ENCODE peak calls at places on chromosomes 12 and 14, in nine cellular contexts. S is HAP-1, V is NCI-H2029 treated with DMSO at 0.1 percent for 48 hours, K is mesendoderm, L is progenitor cell of endocrine pancreas, O is fibroblast of mammary gland, J is SK-N-DZ, B is anterior cingulate cortex, D is DMS 273 treated with DMSO at 0.1 percent for 48 hours. Z is an unnamed sample.

GRCh38 chr12:123499332-123499731 is 34.2 kb downstream of the RILPL1 start:
- DNase-seq in S (no peak), V (no peak), K (no peak), L (no peak), O (no peak), J (no peak), B (no peak), D (no peak), Z (no peak)

GRCh38 chr12:124994435-124994975 is 1.1 kb downstream of the BRI3BP start:
- DNase-seq in S (peak; percentile 37), V (no peak), K (peak; percentile 46), L (no peak), O (no peak), J (no peak), B (peak; percentile 9), D (no peak), Z (no peak)

GRCh38 chr14:33332497-33332896 is 393.8 kb downstream of the NPAS3 start:
- DNase-seq in S (no peak), V (no peak), K (no peak), L (no peak), O (no peak), J (no peak), B (peak; percentile 24), D (no peak), Z (peak; percentile 91)

GRCh38 chr12:110316861-110317260 is 35.8 kb downstream of the ATP2A2 start:
- DNase-seq in S (no peak), V (no peak), K (no peak), L (no peak), O (peak; percentile 88), J (no peak), B (no peak), D (no peak), Z (no peak)

GRCh38 chr12:6224550-6224949 is 24.4 kb downstream of the CD9 start:
- DNase-seq in S (no peak), V (no peak), K (no peak), L (no peak), O (peak; percentile 54), J (no peak), B (peak; percentile 62), D (no peak), Z (peak; percentile 93)

GRCh38 chr12:47698631-47699030 is 7.2 kb downstream of the RPAP3 start:
- DNase-seq in S (no peak), V (no peak), K (no peak), L (no peak), O (no peak), J (no peak), B (no peak), D (no peak), Z (no peak)

GRCh38 chr14:23551266-23552028 is at the start of gene ZFHX2:
- DNase-seq in S (peak; percentile 96), V (peak; percentile 100), K (peak; percentile 93), L (peak; percentile 93), O (peak; percentile 37), J (peak; percentile 95), B (peak; percentile 88), D (peak; percentile 58), Z (peak; percentile 89)

GRCh38 chr14:20757963-20758362 is 10.2 kb upstream of the EDDM3B start:
- DNase-seq in S (peak; percentile 11), V (no peak), K (peak; percentile 51), L (no peak), O (no peak), J (no peak), B (no peak), D (no peak), Z (peak; percentile 40)

GRCh38 chr14:59275668-59276067 is 87.2 kb downstream of the DAAM1 start:
- DNase-seq in S (no peak), V (peak; percentile 24), K (no peak), L (no peak), O (peak; percentile 94), J (no peak), B (no peak), D (no peak), Z (no peak)

GRCh38 chr14:69582207-69582606 is 7.5 kb upstream of the CCDC177 start:
- DNase-seq in S (no peak), V (no peak), K (no peak), L (no peak), O (peak; percentile 82), J (no peak), B (no peak), D (no peak), Z (no peak)

GRCh38 chr14:99807413-99808132 is 14.4 kb downstream of the EML1 start:
- DNase-seq in S (no peak), V (no peak), K (peak; percentile 62), L (no peak), O (peak; percentile 62), J (no peak), B (no peak), D (no peak), Z (no peak)

GRCh38 chr14:91186515-91187066 is 57.9 kb downstream of the GPR68 start:
- DNase-seq in S (no peak), V (no peak), K (no peak), L (no peak), O (peak; percentile 47), J (no peak), B (no peak), D (no peak), Z (no peak)

GRCh38 chr12:4867384-4867783 is 42.3 kb upstream of the KCNA1 start:
- DNase-seq in S (no peak), V (no peak), K (no peak), L (no peak), O (no peak), J (no peak), B (no peak), D (no peak), Z (no peak)

GRCh38 chr14:75497191-75497590 is 25.1 kb upstream of the BATF start:
- DNase-seq in S (no peak), V (no peak), K (no peak), L (no peak), O (no peak), J (no peak), B (no peak), D (no peak), Z (no peak)

GRCh38 chr12:42862055-42862454 is 272.5 kb upstream of the PRICKLE1 start:
- DNase-seq in S (no peak), V (no peak), K (peak; percentile 42), L (no peak), O (no peak), J (no peak), B (no peak), D (no peak), Z (no peak)

GRCh38 chr14:103526247-103526913 is 2.6 kb upstream of the TRMT61A start:
- DNase-seq in S (no peak), V (no peak), K (no peak), L (no peak), O (no peak), J (no peak), B (no peak), D (no peak), Z (no peak)

GRCh38 chr12:49619286-49619685 is 4.1 kb upstream of the PRPF40B start:
- DNase-seq in S (no peak), V (no peak), K (no peak), L (no peak), O (no peak), J (no peak), B (no peak), D (no peak), Z (no peak)

GRCh38 chr12:12467701-12468218 is 94.9 kb downstream of the DUSP16 start:
- DNase-seq in S (no peak), V (peak; percentile 41), K (no peak), L (no peak), O (no peak), J (no peak), B (peak; percentile 41), D (no peak), Z (peak; percentile 60)

GRCh38 chr12:56220611-56221232 is 1.0 kb downstream of the RNF41 start:
- DNase-seq in S (peak; percentile 27), V (no peak), K (peak; percentile 56), L (no peak), O (peak; percentile 42), J (no peak), B (no peak), D (no peak), Z (peak; percentile 46)

GRCh38 chr12:740921-741320 is 11.5 kb upstream of the WNK1 start:
- DNase-seq in S (no peak), V (no peak), K (peak; percentile 89), L (no peak), O (no peak), J (no peak), B (no peak), D (no peak), Z (no peak)

GRCh38 chr12:132503611-132504204 is 13.8 kb downstream of the FBRSL1 start:
- DNase-seq in S (no peak), V (no peak), K (no peak), L (no peak), O (peak; percentile 73), J (no peak), B (no peak), D (no peak), Z (no peak)

GRCh38 chr12:103470664-103471063 is 25.1 kb downstream of the C12orf42 start:
- DNase-seq in S (no peak), V (no peak), K (peak; percentile 7), L (no peak), O (peak; percentile 0), J (no peak), B (no peak), D (no peak), Z (no peak)

GRCh38 chr12:57237952-57238853 is 8.7 kb downstream of the SHMT2 start:
- DNase-seq in S (peak; percentile 40), V (no peak), K (peak; percentile 50), L (no peak), O (no peak), J (no peak), B (no peak), D (no peak), Z (no peak)

GRCh38 chr12:100986595-100987547 is 192.3 kb downstream of the ANO4 start:
- DNase-seq in S (no peak), V (no peak), K (peak; percentile 66), L (no peak), O (peak; percentile 68), J (no peak), B (no peak), D (no peak), Z (no peak)

GRCh38 chr12:87995581-87996178 is 33.5 kb downstream of the C12orf50 start:
- DNase-seq in S (peak; percentile 76), V (peak; percentile 57), K (peak; percentile 80), L (peak; percentile 19), O (peak; percentile 77), J (peak; percentile 80), B (peak; percentile 43), D (no peak), Z (peak; percentile 64)

GRCh38 chr12:121295746-121296617 is 527 bp downstream of the CAMKK2 start:
- DNase-seq in S (peak; percentile 47), V (no peak), K (peak; percentile 35), L (peak; percentile 35), O (no peak), J (peak; percentile 36), B (peak; percentile 50), D (no peak), Z (no peak)

GRCh38 chr14:96139169-96139568 is 65.5 kb upstream of the BDKRB2 start:
- DNase-seq in S (no peak), V (no peak), K (no peak), L (no peak), O (no peak), J (no peak), B (no peak), D (no peak), Z (no peak)

GRCh38 chr12:1640630-1641234 is 11.7 kb downstream of the WNT5B start:
- DNase-seq in S (no peak), V (no peak), K (no peak), L (no peak), O (no peak), J (no peak), B (no peak), D (no peak), Z (no peak)

GRCh38 chr14:103854822-103855733 is 7.7 kb upstream of the PPP1R13B start:
- DNase-seq in S (peak; percentile 87), V (no peak), K (peak; percentile 81), L (peak; percentile 52), O (no peak), J (peak; percentile 30), B (no peak), D (no peak), Z (no peak)

GRCh38 chr12:93884794-93885460 is 207.8 kb downstream of the CRADD start:
- DNase-seq in S (no peak), V (no peak), K (peak; percentile 73), L (no peak), O (no peak), J (no peak), B (no peak), D (no peak), Z (no peak)

GRCh38 chr12:49962861-49963765 is 1.4 kb downstream of the AQP5 start:
- DNase-seq in S (no peak), V (peak; percentile 28), K (no peak), L (no peak), O (no peak), J (no peak), B (peak; percentile 25), D (no peak), Z (no peak)